ENCODE peak calls at places on chromosomes 7 and 10, in seven cellular contexts. One of them, this sample, is unnamed.
A peak's percentile ranks its signal among the peaks of the same experiment; 100 is the strongest.

GRCh38 chr7:148045521-148045920 is 545.0 kb upstream of the C7orf33 start:
- DNase-seq in endothelial cell of umbilical vein: no peak
- DNase-seq in transverse colon: no peak
- DNase-seq in H54: no peak
- DNase-seq in A549: no peak
- DNase-seq in tibial nerve: no peak
- DNase-seq in stomach: no peak
- DNase-seq in this sample: no peak

GRCh38 chr10:102175415-102175814 is 23.2 kb downstream of the NOLC1 start:
- DNase-seq in endothelial cell of umbilical vein: no peak
- DNase-seq in transverse colon: no peak
- DNase-seq in H54: no peak
- DNase-seq in A549: no peak
- DNase-seq in tibial nerve: no peak
- DNase-seq in stomach: no peak
- DNase-seq in this sample: no peak

GRCh38 chr7:66178258-66178657 is 26.9 kb upstream of the TPST1 start:
- DNase-seq in endothelial cell of umbilical vein: no peak
- DNase-seq in transverse colon: no peak
- DNase-seq in H54: no peak
- DNase-seq in A549: no peak
- DNase-seq in tibial nerve: no peak
- DNase-seq in stomach: no peak
- DNase-seq in this sample: no peak

GRCh38 chr10:114352653-114353298 is 51.5 kb downstream of the AFAP1L2 start:
- DNase-seq in endothelial cell of umbilical vein: no peak
- DNase-seq in transverse colon: no peak
- DNase-seq in H54: no peak
- DNase-seq in A549: no peak
- DNase-seq in tibial nerve: no peak
- DNase-seq in stomach: no peak
- DNase-seq in this sample: no peak

GRCh38 chr10:109633846-109634245 is 289.5 kb downstream of the XPNPEP1 start:
- DNase-seq in endothelial cell of umbilical vein: no peak
- DNase-seq in transverse colon: no peak
- DNase-seq in H54: no peak
- DNase-seq in A549: no peak
- DNase-seq in tibial nerve: no peak
- DNase-seq in stomach: no peak
- DNase-seq in this sample: peak; percentile 4

GRCh38 chr7:138645284-138645683 is 55.9 kb downstream of the SVOPL start:
- DNase-seq in endothelial cell of umbilical vein: no peak
- DNase-seq in transverse colon: no peak
- DNase-seq in H54: no peak
- DNase-seq in A549: peak; percentile 17
- DNase-seq in tibial nerve: no peak
- DNase-seq in stomach: no peak
- DNase-seq in this sample: peak; percentile 17

GRCh38 chr7:77479536-77480088 is 57.5 kb upstream of the PTPN12 start:
- DNase-seq in endothelial cell of umbilical vein: no peak
- DNase-seq in transverse colon: no peak
- DNase-seq in H54: no peak
- DNase-seq in A549: peak; percentile 33
- DNase-seq in tibial nerve: no peak
- DNase-seq in stomach: no peak
- DNase-seq in this sample: no peak

GRCh38 chr10:125001313-125002043 is 59.6 kb downstream of the ZRANB1 start:
- DNase-seq in endothelial cell of umbilical vein: no peak
- DNase-seq in transverse colon: peak; percentile 5
- DNase-seq in H54: no peak
- DNase-seq in A549: no peak
- DNase-seq in tibial nerve: no peak
- DNase-seq in stomach: peak; percentile 31
- DNase-seq in this sample: no peak

GRCh38 chr10:127990846-127991542 is 84.1 kb downstream of the PTPRE start:
- DNase-seq in endothelial cell of umbilical vein: peak; percentile 97
- DNase-seq in transverse colon: no peak
- DNase-seq in H54: peak; percentile 38
- DNase-seq in A549: peak; percentile 35
- DNase-seq in tibial nerve: no peak
- DNase-seq in stomach: no peak
- DNase-seq in this sample: no peak

GRCh38 chr10:110901954-110902819 is 16.8 kb downstream of the BBIP1 start:
- DNase-seq in endothelial cell of umbilical vein: no peak
- DNase-seq in transverse colon: no peak
- DNase-seq in H54: no peak
- DNase-seq in A549: peak; percentile 28
- DNase-seq in tibial nerve: no peak
- DNase-seq in stomach: no peak
- DNase-seq in this sample: no peak

GRCh38 chr7:51789494-51789893 is 472.9 kb upstream of the COBL start:
- DNase-seq in endothelial cell of umbilical vein: no peak
- DNase-seq in transverse colon: no peak
- DNase-seq in H54: no peak
- DNase-seq in A549: no peak
- DNase-seq in tibial nerve: no peak
- DNase-seq in stomach: no peak
- DNase-seq in this sample: no peak

GRCh38 chr10:20276127-20276979 is 460.1 kb downstream of the PLXDC2 start:
- DNase-seq in endothelial cell of umbilical vein: no peak
- DNase-seq in transverse colon: no peak
- DNase-seq in H54: no peak
- DNase-seq in A549: no peak
- DNase-seq in tibial nerve: no peak
- DNase-seq in stomach: no peak
- DNase-seq in this sample: no peak

GRCh38 chr10:14447112-14447839 is 116.6 kb upstream of the FRMD4A start:
- DNase-seq in endothelial cell of umbilical vein: no peak
- DNase-seq in transverse colon: no peak
- DNase-seq in H54: no peak
- DNase-seq in A549: no peak
- DNase-seq in tibial nerve: no peak
- DNase-seq in stomach: no peak
- DNase-seq in this sample: no peak

GRCh38 chr7:46695045-46695708 is 774.1 kb upstream of the IGFBP3 start:
- DNase-seq in endothelial cell of umbilical vein: no peak
- DNase-seq in transverse colon: no peak
- DNase-seq in H54: no peak
- DNase-seq in A549: no peak
- DNase-seq in tibial nerve: no peak
- DNase-seq in stomach: peak; percentile 71
- DNase-seq in this sample: no peak

GRCh38 chr10:116588995-116589394 is 1.8 kb upstream of the PNLIPRP1 start:
- DNase-seq in endothelial cell of umbilical vein: no peak
- DNase-seq in transverse colon: no peak
- DNase-seq in H54: no peak
- DNase-seq in A549: no peak
- DNase-seq in tibial nerve: no peak
- DNase-seq in stomach: no peak
- DNase-seq in this sample: no peak

GRCh38 chr10:60114765-60115586 is 208.6 kb upstream of the CCDC6 start:
- DNase-seq in endothelial cell of umbilical vein: peak; percentile 69
- DNase-seq in transverse colon: no peak
- DNase-seq in H54: no peak
- DNase-seq in A549: peak; percentile 35
- DNase-seq in tibial nerve: peak; percentile 11
- DNase-seq in stomach: no peak
- DNase-seq in this sample: peak; percentile 10

GRCh38 chr7:70646551-70647248 is 485.2 kb upstream of the GALNT17 start:
- DNase-seq in endothelial cell of umbilical vein: no peak
- DNase-seq in transverse colon: no peak
- DNase-seq in H54: no peak
- DNase-seq in A549: no peak
- DNase-seq in tibial nerve: no peak
- DNase-seq in stomach: no peak
- DNase-seq in this sample: no peak

GRCh38 chr10:34791947-34792346 is 23.1 kb downstream of the PARD3 start:
- DNase-seq in endothelial cell of umbilical vein: no peak
- DNase-seq in transverse colon: no peak
- DNase-seq in H54: no peak
- DNase-seq in A549: no peak
- DNase-seq in tibial nerve: no peak
- DNase-seq in stomach: no peak
- DNase-seq in this sample: no peak

GRCh38 chr7:111495173-111495572 is 67.1 kb downstream of the IMMP2L start:
- DNase-seq in endothelial cell of umbilical vein: no peak
- DNase-seq in transverse colon: no peak
- DNase-seq in H54: no peak
- DNase-seq in A549: no peak
- DNase-seq in tibial nerve: no peak
- DNase-seq in stomach: no peak
- DNase-seq in this sample: no peak

GRCh38 chr10:89147256-89147655 is 59.9 kb downstream of the CH25H start:
- DNase-seq in endothelial cell of umbilical vein: no peak
- DNase-seq in transverse colon: no peak
- DNase-seq in H54: no peak
- DNase-seq in A549: no peak
- DNase-seq in tibial nerve: no peak
- DNase-seq in stomach: no peak
- DNase-seq in this sample: no peak

GRCh38 chr7:45680776-45681175 is 106.6 kb downstream of the ADCY1 start:
- DNase-seq in endothelial cell of umbilical vein: no peak
- DNase-seq in transverse colon: no peak
- DNase-seq in H54: no peak
- DNase-seq in A549: no peak
- DNase-seq in tibial nerve: no peak
- DNase-seq in stomach: peak; percentile 2
- DNase-seq in this sample: no peak

GRCh38 chr7:25894002-25894901 is 257.7 kb upstream of the NFE2L3 start:
- DNase-seq in endothelial cell of umbilical vein: no peak
- DNase-seq in transverse colon: peak; percentile 71
- DNase-seq in H54: peak; percentile 36
- DNase-seq in A549: no peak
- DNase-seq in tibial nerve: no peak
- DNase-seq in stomach: peak; percentile 46
- DNase-seq in this sample: peak; percentile 31

GRCh38 chr7:8480466-8480865 is 47.1 kb downstream of the NXPH1 start:
- DNase-seq in endothelial cell of umbilical vein: no peak
- DNase-seq in transverse colon: no peak
- DNase-seq in H54: no peak
- DNase-seq in A549: no peak
- DNase-seq in tibial nerve: no peak
- DNase-seq in stomach: no peak
- DNase-seq in this sample: no peak

GRCh38 chr10:131896403-131896802 is 4.4 kb upstream of the PPP2R2D start:
- DNase-seq in endothelial cell of umbilical vein: no peak
- DNase-seq in transverse colon: no peak
- DNase-seq in H54: no peak
- DNase-seq in A549: no peak
- DNase-seq in tibial nerve: no peak
- DNase-seq in stomach: no peak
- DNase-seq in this sample: peak; percentile 56
- TF ChIP-seq POLR2A in endothelial cell of umbilical vein: no peak
- TF ChIP-seq POLR2A in transverse colon: no peak
- TF ChIP-seq POLR2A in H54: no peak
- TF ChIP-seq POLR2A in A549: no peak
- TF ChIP-seq POLR2A in tibial nerve: no peak
- TF ChIP-seq POLR2A in stomach: no peak
- TF ChIP-seq POLR2A in this sample: no peak

DNA sequence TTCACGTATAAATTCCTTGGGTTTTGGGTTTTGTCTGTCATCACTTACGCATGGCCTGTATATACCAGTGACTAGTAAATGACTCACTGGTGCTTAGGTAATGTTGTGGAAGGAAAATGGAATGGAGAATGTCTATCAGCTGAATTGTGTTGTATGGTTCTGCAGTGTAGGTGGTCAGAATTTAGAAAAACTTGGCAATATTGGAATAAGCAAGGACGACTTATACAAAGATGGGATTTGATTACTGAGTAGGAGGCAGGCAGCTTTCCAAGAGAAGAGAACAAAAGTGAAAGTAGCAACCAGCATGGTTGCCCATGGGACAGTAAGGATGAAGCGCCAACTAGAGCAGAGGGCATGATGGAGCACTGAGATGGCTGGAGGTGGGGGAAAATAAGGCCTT is 168.6 kb upstream of the CSTF2T start:
- DNase-seq in endothelial cell of umbilical vein: no peak
- DNase-seq in transverse colon: no peak
- DNase-seq in H54: no peak
- DNase-seq in A549: no peak
- DNase-seq in tibial nerve: no peak
- DNase-seq in stomach: no peak
- DNase-seq in this sample: no peak
- TF ChIP-seq POLR2A in endothelial cell of umbilical vein: no peak
- TF ChIP-seq POLR2A in transverse colon: no peak
- TF ChIP-seq POLR2A in H54: no peak
- TF ChIP-seq POLR2A in A549: no peak
- TF ChIP-seq POLR2A in tibial nerve: no peak
- TF ChIP-seq POLR2A in stomach: no peak
- TF ChIP-seq POLR2A in this sample: no peak

DNA sequence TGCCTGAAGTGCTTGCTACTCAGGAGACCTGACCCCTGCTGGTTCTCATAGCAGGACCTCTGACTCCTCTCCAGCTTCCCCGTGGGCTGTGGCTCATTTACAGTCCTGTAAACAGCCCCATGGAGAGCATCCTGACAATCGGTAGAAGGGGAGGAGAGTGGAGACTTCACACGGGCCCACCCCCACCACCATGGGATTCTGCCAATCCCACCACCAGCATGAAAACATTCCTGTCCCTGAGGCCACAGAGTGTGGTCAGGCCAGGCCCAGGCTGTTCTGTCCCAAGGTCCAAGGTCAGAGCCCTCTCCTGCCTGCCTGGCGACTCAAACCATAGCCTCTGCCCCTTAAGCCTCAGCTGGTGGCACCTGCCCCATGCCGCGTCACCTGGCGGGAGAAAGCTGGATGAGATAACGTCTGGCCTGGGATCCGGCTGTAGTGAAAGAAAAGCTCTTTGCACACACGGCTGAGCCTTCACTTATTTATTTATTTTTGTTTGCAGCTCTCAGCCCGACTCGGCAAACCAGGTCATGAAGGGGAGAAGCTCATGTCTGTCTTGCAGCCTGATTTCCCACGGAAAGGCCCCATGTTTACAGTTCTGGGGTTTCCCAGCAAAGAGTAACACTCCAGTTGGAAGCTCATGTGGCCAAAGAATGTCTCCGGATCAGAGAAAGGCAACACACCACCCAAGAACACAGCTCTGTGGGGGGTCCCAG is 293.6 kb upstream of the ZMIZ1 start:
- DNase-seq in endothelial cell of umbilical vein: no peak
- DNase-seq in transverse colon: no peak
- DNase-seq in H54: peak; percentile 54
- DNase-seq in A549: no peak
- DNase-seq in tibial nerve: peak; percentile 33
- DNase-seq in stomach: peak; percentile 54
- DNase-seq in this sample: no peak
- TF ChIP-seq POLR2A in endothelial cell of umbilical vein: no peak
- TF ChIP-seq POLR2A in transverse colon: no peak
- TF ChIP-seq POLR2A in H54: no peak
- TF ChIP-seq POLR2A in A549: no peak
- TF ChIP-seq POLR2A in tibial nerve: no peak
- TF ChIP-seq POLR2A in stomach: no peak
- TF ChIP-seq POLR2A in this sample: no peak

DNA sequence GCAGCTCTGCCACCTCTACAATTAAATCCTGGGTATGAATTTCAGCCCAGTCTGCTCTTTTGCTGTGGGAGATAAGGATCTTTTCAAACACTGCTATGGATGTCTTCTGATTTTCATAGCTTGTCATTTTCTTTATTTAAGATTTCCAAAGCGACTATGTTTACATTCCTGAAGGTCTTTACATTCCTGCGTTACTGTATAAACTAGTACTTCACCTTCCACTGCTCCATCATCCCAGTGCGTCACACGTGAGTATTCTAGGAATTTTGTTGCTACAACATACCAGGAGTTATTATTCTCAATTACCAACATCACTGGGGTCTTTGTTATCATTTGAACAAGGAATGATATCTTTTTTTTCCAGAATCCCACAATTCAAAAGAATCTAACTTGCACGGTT is 944.7 kb downstream of the SORCS3 start:
- DNase-seq in endothelial cell of umbilical vein: no peak
- DNase-seq in transverse colon: no peak
- DNase-seq in H54: no peak
- DNase-seq in A549: no peak
- DNase-seq in tibial nerve: no peak
- DNase-seq in stomach: no peak
- DNase-seq in this sample: no peak
- TF ChIP-seq POLR2A in endothelial cell of umbilical vein: no peak
- TF ChIP-seq POLR2A in transverse colon: no peak
- TF ChIP-seq POLR2A in H54: no peak
- TF ChIP-seq POLR2A in A549: no peak
- TF ChIP-seq POLR2A in tibial nerve: no peak
- TF ChIP-seq POLR2A in stomach: no peak
- TF ChIP-seq POLR2A in this sample: no peak

This sample was measured in erythroblast.